ENCODE peak calls at places on chromosomes 11 and 22, in four cellular contexts. N is GM12878, Q is H1, H is K562. Y is an unnamed sample.

GRCh38 chr11:30585067-30585891 is 874 bp downstream of the MPPED2 start:
- DNase-seq in Q (peak; percentile 75), N (no peak), H (no peak), Y (peak; percentile 5)

GRCh38 chr11:92980291-92980690 is 10.8 kb downstream of the MTNR1B start:
- DNase-seq in N (no peak), H (no peak), Q (no peak), Y (no peak)

GRCh38 chr11:29395555-29396072 is 621.2 kb downstream of the KCNA4 start:
- DNase-seq in Q (no peak), H (no peak), N (no peak), Y (no peak)

GRCh38 chr11:108975641-108976071 is 310.8 kb downstream of the DDX10 start:
- DNase-seq in H (no peak), N (no peak), Q (no peak), Y (no peak)

GRCh38 chr22:41382610-41383009 is 868 bp downstream of the TEF start:
- DNase-seq in Q (no peak), N (no peak), H (no peak), Y (no peak)

GRCh38 chr11:65880844-65881421 is 1.3 kb downstream of the CTSW start:
- DNase-seq in Q (no peak), H (no peak), N (no peak), Y (no peak)

GRCh38 chr22:44357962-44358553 is 45.3 kb upstream of the SHISAL1 start:
- DNase-seq in H (no peak), N (no peak), Q (no peak), Y (no peak)

GRCh38 chr11:86255896-86256295 is 11.3 kb downstream of the EED start:
- DNase-seq in Q (no peak), N (peak; percentile 59), H (no peak), Y (no peak)

GRCh38 chr22:45077826-45078334 is 68.1 kb upstream of the PHF21B start:
- DNase-seq in N (no peak), Q (no peak), H (no peak), Y (no peak)

GRCh38 chr22:11066458-11067285 is 4461.3 kb upstream of the OR11H1 start:
- DNase-seq in Q (no peak), H (no peak), N (no peak), Y (no peak)

GRCh38 chr11:76617553-76618265 is 52.8 kb downstream of the LRRC32 start:
- DNase-seq in N (no peak), H (no peak), Q (no peak), Y (no peak)

GRCh38 chr11:111540114-111540920 is at the start of gene LAYN:
- DNase-seq in N (no peak), Q (peak; percentile 76), H (no peak), Y (no peak)

GRCh38 chr22:45885941-45886395 is 91.0 kb downstream of the WNT7B start:
- DNase-seq in Q (no peak), N (no peak), H (no peak), Y (no peak)

GRCh38 chr22:47059701-47060161 is 297.3 kb downstream of the TBC1D22A start:
- DNase-seq in N (peak; percentile 8), Q (no peak), H (no peak), Y (no peak)

GRCh38 chr22:30422481-30423295 is 2.9 kb upstream of the MTFP1 start:
- DNase-seq in Q (peak; percentile 76), N (no peak), H (peak; percentile 73), Y (peak; percentile 43)

GRCh38 chr11:1293619-1294015 is 15.8 kb downstream of the TOLLIP start:
- DNase-seq in N (no peak), H (no peak), Q (no peak), Y (no peak)

GRCh38 chr22:25775501-25775900 is 33.5 kb downstream of the MYO18B start:
- DNase-seq in H (no peak), Q (peak; percentile 82), N (no peak), Y (peak; percentile 49)

GRCh38 chr22:24894998-24895397 is 51.5 kb downstream of the LHFPL7 start:
- DNase-seq in Q (no peak), H (no peak), N (no peak), Y (no peak)

GRCh38 chr11:114257621-114258558 is 38.3 kb upstream of the NNMT start:
- DNase-seq in N (no peak), Q (peak; percentile 60), H (no peak), Y (no peak)

GRCh38 chr11:61120099-61120864 is 18.0 kb downstream of the CD5 start:
- DNase-seq in Q (no peak), H (no peak), N (no peak), Y (no peak)

GRCh38 chr22:35380537-35381423 is at the start of gene HMOX1:
- DNase-seq in N (no peak), Q (peak; percentile 82), H (no peak), Y (no peak)

GRCh38 chr11:74683279-74683871 is 47.9 kb downstream of the CHRDL2 start:
- DNase-seq in N (no peak), Q (peak; percentile 75), H (no peak), Y (no peak)

GRCh38 chr11:2795491-2795991 is 90.0 kb downstream of the CDKN1C start:
- DNase-seq in N (no peak), H (no peak), Q (peak; percentile 44), Y (no peak)

GRCh38 chr22:43288807-43289417 is 54.3 kb downstream of the SCUBE1 start:
- DNase-seq in Q (no peak), H (no peak), N (no peak), Y (no peak)

GRCh38 chr11:76119779-76120178 is 86.5 kb downstream of the WNT11 start:
- DNase-seq in N (no peak), Q (no peak), H (no peak), Y (no peak)

GRCh38 chr11:44309483-44310197 is at the start of gene ALX4:
- DNase-seq in N (no peak), H (peak; percentile 79), Q (peak; percentile 77), Y (peak; percentile 74)

GRCh38 chr22:37892566-37893338 is 13.3 kb upstream of the MICALL1 start:
- DNase-seq in Q (no peak), H (no peak), N (no peak), Y (no peak)

GRCh38 chr22:44259366-44260215 is 53.2 kb downstream of the SHISAL1 start:
- DNase-seq in Q (peak; percentile 36), H (no peak), N (no peak), Y (no peak)

GRCh38 chr11:69364901-69365300 is 70.9 kb downstream of the MYEOV start:
- DNase-seq in N (no peak), Q (no peak), H (no peak), Y (no peak)

GRCh38 chr22:41768420-41768819 is 32.1 kb upstream of the CCDC134 start:
- DNase-seq in N (no peak), Q (no peak), H (no peak), Y (no peak)

GRCh38 chr11:72626637-72626936 is 47.6 kb downstream of the PDE2A start:
- DNase-seq in H (no peak), Q (no peak), N (no peak), Y (no peak)

GRCh38 chr11:35377262-35377661 is 42.1 kb downstream of the SLC1A2 start:
- DNase-seq in Q (no peak), H (no peak), N (no peak), Y (no peak)

GRCh38 chr22:17201285-17201945 is 17.8 kb downstream of the ADA2 start:
- DNase-seq in H (peak; percentile 30), Q (no peak), N (no peak), Y (peak; percentile 20)

GRCh38 chr11:118924591-118925585 is 838 bp downstream of the BCL9L start:
- DNase-seq in Q (peak; percentile 83), H (peak; percentile 68), N (no peak), Y (no peak)
- TF ChIP-seq YY1 in Q (no peak), H (peak; percentile 24), N (no peak), Y (no peak)

DNA sequence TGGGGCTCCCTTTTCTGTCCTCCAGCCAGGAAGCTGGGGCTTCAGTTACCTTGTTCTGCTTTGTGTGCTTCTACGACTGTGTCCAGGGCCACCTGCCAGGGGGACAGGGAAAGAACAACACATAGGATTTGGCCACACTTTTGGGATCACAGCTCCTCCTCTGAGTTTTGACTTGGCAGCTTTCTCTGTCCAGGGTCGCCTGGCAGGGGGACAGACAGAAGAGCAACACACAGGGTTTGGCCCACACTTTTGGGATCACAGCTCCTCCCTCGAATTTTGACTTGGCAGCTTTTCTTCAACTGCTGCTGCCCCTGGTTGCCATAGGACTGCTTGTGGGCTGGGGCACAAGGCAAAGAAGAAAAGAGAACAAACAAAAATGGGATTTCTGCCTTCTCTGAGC is 19.1 kb downstream of the INCENP start:
- DNase-seq in N (no peak), H (no peak), Q (no peak), Y (no peak)
- TF ChIP-seq YY1 in N (no peak), H (no peak), Q (no peak), Y (no peak)

DNA sequence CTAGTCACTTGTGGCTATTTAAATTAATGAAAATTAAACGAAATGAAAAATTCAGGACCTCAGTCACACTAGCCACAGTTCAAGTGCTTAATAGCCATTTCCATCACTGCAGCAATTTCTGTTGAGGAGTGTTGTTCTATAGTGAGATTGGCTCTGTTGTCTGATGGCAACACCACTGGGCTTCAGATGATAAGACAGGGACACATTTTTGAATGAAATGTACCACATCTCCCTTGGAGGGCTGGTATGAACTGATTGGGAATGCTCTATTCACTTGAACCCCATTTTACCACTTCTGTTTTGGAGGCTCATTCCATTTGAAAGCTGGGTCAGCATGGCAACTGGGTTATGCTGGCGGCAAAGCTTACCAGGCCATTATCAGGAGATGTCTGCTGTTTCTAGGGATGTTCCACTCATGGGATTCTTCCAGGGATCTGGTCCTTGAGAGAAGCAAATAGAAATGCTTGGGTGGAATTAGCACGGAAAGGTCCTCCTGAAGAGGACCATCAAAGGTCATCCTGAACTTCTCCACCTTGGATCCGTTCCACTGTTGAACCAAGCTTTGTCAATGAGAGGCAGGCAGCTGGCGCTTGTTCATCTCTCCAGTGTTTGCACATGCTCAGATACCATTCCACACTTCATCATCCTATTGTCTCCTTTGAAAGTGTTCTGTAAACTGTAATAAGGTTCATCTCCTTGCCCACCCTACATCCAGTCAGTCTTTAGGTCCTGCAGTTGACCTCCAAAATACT is 7.6 kb downstream of the AMOTL1 start:
- DNase-seq in N (no peak), H (peak; percentile 41), Q (no peak), Y (no peak)
- TF ChIP-seq YY1 in N (no peak), H (no peak), Q (no peak), Y (no peak)

GRCh38 chr11:71255323-71255722 is 2.9 kb upstream of the SHANK2 start:
- DNase-seq in Q (no peak), N (no peak), H (no peak), Y (no peak)
- TF ChIP-seq YY1 in Q (no peak), N (no peak), H (no peak), Y (no peak)

DNA sequence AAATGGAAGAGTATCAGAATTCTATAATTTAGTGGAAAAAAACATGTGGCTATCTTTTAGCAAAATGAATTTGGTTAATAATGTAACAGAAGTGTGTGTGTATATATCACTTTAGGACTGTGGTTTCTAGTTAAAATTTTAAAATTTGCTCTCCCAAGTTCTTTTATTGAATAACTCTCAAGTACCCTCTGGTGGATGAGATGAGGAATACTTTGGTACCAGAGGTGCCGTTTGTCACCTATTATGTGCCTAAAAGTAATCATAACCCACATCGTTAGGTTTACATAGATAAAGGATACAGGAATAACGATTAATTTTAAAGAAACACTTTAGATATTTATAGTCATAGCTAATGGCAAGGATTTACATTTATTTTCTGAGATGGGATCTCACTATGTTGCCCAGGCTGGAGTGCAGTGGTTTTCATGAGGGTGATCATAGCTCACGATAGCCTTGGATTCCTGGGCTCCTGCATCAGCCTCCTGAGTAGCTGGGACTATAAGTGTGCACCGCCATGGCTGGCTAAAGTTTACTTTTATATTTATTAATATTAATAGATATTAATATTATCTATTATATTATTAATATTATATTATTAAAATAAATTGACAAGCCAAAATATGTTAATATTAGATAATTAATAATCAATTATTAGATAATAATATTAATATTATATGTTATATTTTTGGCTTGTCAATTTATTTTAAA is 66.7 kb upstream of the CAPRIN1 start:
- DNase-seq in Q (no peak), H (no peak), N (no peak), Y (no peak)
- TF ChIP-seq YY1 in Q (no peak), H (no peak), N (no peak), Y (no peak)